ENCODE peak calls at places on chromosomes 12 and 14, in ten cellular contexts. D is Peyer's patch, O is stomach, A is lower leg skin, E is ovary, R is H54, U is heart left ventricle, M is esophagus muscularis mucosa, L is sigmoid colon, V is HCT116. Y is an unnamed sample.

GRCh38 chr12:14952295-14952995 is 9.0 kb downstream of the ARHGDIB start:
- DNase-seq in E (peak; percentile 31), D (no peak), R (peak; percentile 47), A (no peak), O (no peak), M (no peak), L (no peak), U (no peak), V (peak; percentile 48), Y (peak; percentile 69)

GRCh38 chr12:89529738-89530137 is 3.9 kb upstream of the POC1B start:
- DNase-seq in U (no peak), E (no peak), A (no peak), O (no peak), D (no peak), L (no peak), R (peak; percentile 37), V (no peak), M (no peak), Y (peak; percentile 78)

GRCh38 chr12:49110191-49111155 is at the start of gene LMBR1L:
- DNase-seq in V (peak; percentile 96), E (peak; percentile 97), L (peak; percentile 99), U (peak; percentile 98), R (peak; percentile 95), D (peak; percentile 99), M (peak; percentile 100), O (peak; percentile 97), A (peak; percentile 99), Y (peak; percentile 99)

GRCh38 chr12:15538881-15539280 is 216.6 kb downstream of the PTPRO start:
- DNase-seq in M (no peak), V (no peak), R (no peak), U (no peak), E (no peak), O (no peak), L (no peak), A (no peak), D (no peak), Y (no peak)

GRCh38 chr12:132375747-132376463 is 46.5 kb upstream of the GALNT9 start:
- DNase-seq in V (no peak), E (peak; percentile 4), D (no peak), R (no peak), M (no peak), L (peak; percentile 42), O (no peak), A (no peak), U (no peak), Y (peak; percentile 68)

GRCh38 chr12:46507766-46508165 is 135.2 kb upstream of the SLC38A2 start:
- DNase-seq in E (no peak), L (no peak), V (no peak), U (no peak), O (no peak), R (no peak), D (no peak), A (no peak), M (no peak), Y (no peak)

GRCh38 chr14:34075095-34075744 is 124.3 kb upstream of the EGLN3 start:
- DNase-seq in A (no peak), O (no peak), R (no peak), M (no peak), V (no peak), E (no peak), D (no peak), U (no peak), L (no peak), Y (peak; percentile 75)

GRCh38 chr12:48125985-48126384 is 6.8 kb downstream of the PFKM start:
- DNase-seq in A (no peak), L (no peak), R (no peak), U (peak; percentile 78), D (no peak), M (no peak), E (no peak), O (no peak), V (no peak), Y (no peak)

GRCh38 chr12:63944586-63945228 is 100.2 kb downstream of the SRGAP1 start:
- DNase-seq in A (no peak), M (no peak), L (no peak), V (no peak), O (no peak), D (no peak), E (no peak), U (no peak), R (no peak), Y (no peak)

GRCh38 chr14:99133563-99134332 is 138.2 kb downstream of the BCL11B start:
- DNase-seq in O (peak; percentile 13), V (no peak), M (peak; percentile 91), L (peak; percentile 73), U (peak; percentile 33), D (peak; percentile 32), E (no peak), R (no peak), A (peak; percentile 92), Y (no peak)

GRCh38 chr12:105960319-105961076 is 178.3 kb downstream of the NUAK1 start:
- DNase-seq in M (no peak), U (no peak), R (no peak), V (no peak), O (no peak), A (no peak), E (no peak), D (no peak), L (no peak), Y (no peak)

GRCh38 chr12:93322784-93323183 is 54.9 kb upstream of the NUDT4 start:
- DNase-seq in E (no peak), L (no peak), O (no peak), D (no peak), V (no peak), A (no peak), R (peak; percentile 52), M (no peak), U (no peak), Y (no peak)

GRCh38 chr12:129312048-129312447 is 458.8 kb downstream of the GLT1D1 start:
- DNase-seq in R (no peak), V (no peak), U (no peak), M (no peak), O (no peak), L (no peak), D (no peak), E (no peak), A (no peak), Y (peak; percentile 19)

GRCh38 chr12:55743131-55743921 is 404 bp downstream of the GDF11 start:
- DNase-seq in V (no peak), O (peak; percentile 60), E (peak; percentile 67), M (no peak), D (peak; percentile 79), U (peak; percentile 69), R (peak; percentile 70), A (peak; percentile 88), L (peak; percentile 85), Y (peak; percentile 90)

GRCh38 chr12:44379827-44380226 is 496.3 kb downstream of the NELL2 start:
- DNase-seq in E (no peak), V (no peak), L (no peak), M (no peak), R (no peak), U (no peak), A (no peak), O (no peak), D (no peak), Y (no peak)
- TF ChIP-seq POLR2A in E (no peak), V (no peak), L (no peak), M (no peak), R (no peak), U (no peak), A (no peak), O (no peak), D (no peak), Y (no peak)

DNA sequence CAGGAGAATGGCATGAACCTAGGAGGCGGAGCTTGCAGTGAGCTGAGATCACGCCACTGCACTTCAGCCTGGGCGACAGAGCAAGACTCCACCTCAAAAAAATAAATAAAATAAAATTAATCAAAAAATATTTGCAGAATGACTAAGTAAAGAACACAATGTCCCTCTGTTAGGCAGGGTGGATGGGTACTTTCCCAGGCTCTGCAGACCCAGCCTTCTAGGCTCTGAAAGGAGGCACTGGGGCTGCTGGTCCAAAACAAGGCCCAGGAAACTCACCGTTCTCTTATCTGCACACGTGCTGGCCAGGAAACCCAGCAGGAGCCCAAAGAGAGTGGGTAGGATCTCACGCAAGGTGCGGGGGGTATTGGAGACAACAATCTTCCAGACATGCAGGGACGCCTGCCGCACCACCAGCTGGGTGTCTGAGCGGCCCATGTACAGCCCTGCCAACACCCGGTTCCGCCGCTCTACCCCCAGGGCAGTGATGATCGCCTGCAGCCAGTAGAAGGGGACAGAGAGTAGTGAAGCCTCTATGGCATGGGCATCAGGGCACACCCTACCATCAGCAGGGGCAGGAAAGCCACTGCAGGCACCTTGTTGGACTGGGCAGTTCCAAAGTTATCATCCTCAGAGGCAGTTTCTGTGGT is 25.8 kb upstream of the RAB35 start:
- DNase-seq in E (no peak), O (peak; percentile 31), M (no peak), V (no peak), U (no peak), A (no peak), R (no peak), D (no peak), L (no peak), Y (no peak)
- TF ChIP-seq POLR2A in E (no peak), O (no peak), M (no peak), V (no peak), U (no peak), A (no peak), R (no peak), D (no peak), L (no peak), Y (no peak)

GRCh38 chr12:12811343-12811742 is 1.8 kb upstream of the DDX47 start:
- DNase-seq in A (peak; percentile 39), M (no peak), U (no peak), D (no peak), R (no peak), L (no peak), V (no peak), E (no peak), O (no peak), Y (no peak)

GRCh38 chr12:12812605-12813119 is 484 bp upstream of the DDX47 start:
- DNase-seq in A (peak; percentile 77), R (no peak), V (no peak), U (no peak), D (no peak), M (no peak), E (no peak), L (no peak), O (no peak), Y (no peak)

GRCh38 chr12:12812163-12812562 is 983 bp upstream of the DDX47 start:
- DNase-seq in M (no peak), L (no peak), V (no peak), A (peak; percentile 28), D (no peak), O (no peak), R (no peak), U (no peak), E (no peak), Y (no peak)

GRCh38 chr12:12810507-12811143 is 2.5 kb upstream of the DDX47 start:
- DNase-seq in L (no peak), U (no peak), M (no peak), A (peak; percentile 74), E (no peak), V (no peak), D (no peak), R (no peak), O (no peak), Y (no peak)

GRCh38 chr12:12813120-12814101 is at the start of gene DDX47:
- DNase-seq in L (peak; percentile 97), E (peak; percentile 97), V (peak; percentile 82), U (peak; percentile 97), R (peak; percentile 54), M (peak; percentile 99), A (peak; percentile 99), O (peak; percentile 98), D (peak; percentile 99), Y (peak; percentile 92)
- TF ChIP-seq POLR2A in L (peak; percentile 24), E (peak; percentile 65), V (peak; percentile 65), U (peak; percentile 45), R (peak; percentile 40), M (no peak), A (no peak), O (no peak), D (peak; percentile 43), Y (peak; percentile 46)

GRCh38 chr14:35380794-35381193 is 23.8 kb downstream of the NFKBIA start:
- DNase-seq in M (no peak), U (no peak), L (no peak), E (no peak), A (no peak), D (peak; percentile 72), R (no peak), V (no peak), O (no peak), Y (peak; percentile 67)
- TF ChIP-seq POLR2A in M (no peak), U (no peak), L (no peak), E (no peak), A (no peak), D (no peak), R (no peak), V (no peak), O (no peak), Y (no peak)